ENCODE peak calls at places on chromosomes 2 and 18, in six cellular contexts. U is iris pigment epithelial cell, J is NCI-H526, K is coronary artery, Z is NCI-H460, A is NCI-H1694. Y is an unnamed sample.

GRCh38 chr2:84832772-84833461 is 48.0 kb downstream of the TRABD2A start:
- DNase-seq in U (no peak), J (no peak), K (no peak), Z (no peak), A (no peak), Y (no peak)

GRCh38 chr2:127637725-127638252 is 8.2 kb upstream of the GPR17 start:
- DNase-seq in U (peak), J (no peak), K (no peak), Z (peak), A (no peak), Y (no peak)

GRCh38 chr2:41728757-41729338 is 319.0 kb upstream of the PKDCC start:
- DNase-seq in U (no peak), J (no peak), K (no peak), Z (no peak), A (no peak), Y (no peak)

GRCh38 chr2:61758991-61759390 is 94.9 kb downstream of the FAM161A start:
- DNase-seq in U (peak), J (no peak), K (no peak), Z (no peak), A (no peak), Y (no peak)

GRCh38 chr2:38876407-38876806 is 631 bp downstream of the MORN2 start:
- DNase-seq in U (no peak), J (peak), K (no peak), Z (no peak), A (no peak), Y (no peak)

GRCh38 chr2:151922845-151923666 is 94.8 kb upstream of the ARL5A start:
- DNase-seq in U (peak), J (no peak), K (no peak), Z (no peak), A (no peak), Y (no peak)

GRCh38 chr2:47221039-47221438 is 65.9 kb upstream of the STPG4 start:
- DNase-seq in U (peak), J (no peak), K (peak), Z (no peak), A (no peak), Y (no peak)

GRCh38 chr2:220736778-220737177 is 835.3 kb downstream of the EPHA4 start:
- DNase-seq in U (no peak), J (no peak), K (no peak), Z (no peak), A (no peak), Y (no peak)

GRCh38 chr2:64626963-64627760 is 26.6 kb downstream of the SERTAD2 start:
- DNase-seq in U (no peak), J (peak), K (peak), Z (no peak), A (peak), Y (no peak)

GRCh38 chr2:8656160-8656641 is 25.7 kb upstream of the ID2 start:
- DNase-seq in U (peak), J (no peak), K (no peak), Z (no peak), A (no peak), Y (no peak)

GRCh38 chr2:20627712-20628380 is 23.1 kb downstream of the HS1BP3 start:
- DNase-seq in U (no peak), J (no peak), K (no peak), Z (no peak), A (no peak), Y (no peak)

GRCh38 chr2:88582030-88582429 is 45.2 kb downstream of the EIF2AK3 start:
- DNase-seq in U (peak), J (no peak), K (no peak), Z (no peak), A (no peak), Y (no peak)

GRCh38 chr2:56177420-56178220 is 6.2 kb upstream of the CCDC85A start:
- DNase-seq in U (no peak), J (no peak), K (no peak), Z (no peak), A (no peak), Y (no peak)

GRCh38 chr18:21599585-21600525 is 649 bp downstream of the ESCO1 start:
- DNase-seq in U (peak), J (peak), K (no peak), Z (no peak), A (peak), Y (peak)

GRCh38 chr2:231593666-231594065 is 1.0 kb downstream of the TEX44 start:
- DNase-seq in U (no peak), J (no peak), K (no peak), Z (no peak), A (no peak), Y (no peak)

GRCh38 chr18:58297198-58297597 is 253.2 kb downstream of the NEDD4L start:
- DNase-seq in U (peak), J (no peak), K (no peak), Z (no peak), A (no peak), Y (no peak)

GRCh38 chr2:47198985-47199451 is 43.9 kb upstream of the STPG4 start:
- DNase-seq in U (peak), J (peak), K (no peak), Z (no peak), A (no peak), Y (no peak)

GRCh38 chr18:46155652-46156051 is 51.5 kb downstream of the HAUS1 start:
- DNase-seq in U (peak), J (no peak), K (no peak), Z (no peak), A (no peak), Y (peak)

GRCh38 chr2:25981596-25982272 is 563 bp downstream of the KIF3C start:
- DNase-seq in U (peak), J (peak), K (no peak), Z (no peak), A (no peak), Y (peak)

GRCh38 chr2:234136461-234136860 is 86.0 kb downstream of the SPP2 start:
- DNase-seq in U (no peak), J (no peak), K (no peak), Z (no peak), A (no peak), Y (no peak)

GRCh38 chr2:10194021-10194820 is 71.7 kb downstream of the RRM2 start:
- DNase-seq in U (peak), J (no peak), K (no peak), Z (no peak), A (no peak), Y (no peak)

GRCh38 chr2:191612496-191612895 is 65.4 kb upstream of the NABP1 start:
- DNase-seq in U (peak), J (no peak), K (no peak), Z (no peak), A (no peak), Y (no peak)